ENCODE peak calls at places on chromosomes 3 and 15, in five cellular contexts. U is H1, H is K562, X is HepG2, W is GM12878. Z is an unnamed sample.

GRCh38 chr15:23687143-23687470 is at the start of gene NDN:
- DNase-seq in W (no peak), U (no peak), H (peak; percentile 68), X (no peak), Z (no peak)

GRCh38 chr3:51388286-51389029 is 2.6 kb upstream of the RBM15B start:
- DNase-seq in U (no peak), H (no peak), X (peak; percentile 45), W (no peak), Z (peak; percentile 26)

GRCh38 chr3:118478706-118479276 is 555.9 kb downstream of the IGSF11 start:
- DNase-seq in U (peak; percentile 44), H (no peak), X (no peak), W (no peak), Z (no peak)

GRCh38 chr15:46366360-46367007 is 731.7 kb downstream of the SQOR start:
- DNase-seq in H (no peak), X (no peak), W (no peak), U (no peak), Z (no peak)

GRCh38 chr15:72285402-72285801 is 13.0 kb upstream of the PARP6 start:
- DNase-seq in X (no peak), U (peak; percentile 19), H (no peak), W (no peak), Z (no peak)

GRCh38 chr3:116916836-116917235 is 207.3 kb downstream of the TUSC7 start:
- DNase-seq in U (no peak), X (no peak), W (no peak), H (no peak), Z (no peak)

GRCh38 chr3:55720614-55721013 is 233.5 kb upstream of the WNT5A start:
- DNase-seq in U (no peak), H (no peak), W (no peak), X (no peak), Z (no peak)

GRCh38 chr3:179027326-179027900 is 44.2 kb downstream of the ZMAT3 start:
- DNase-seq in W (no peak), U (no peak), X (no peak), H (no peak), Z (no peak)

GRCh38 chr3:29642393-29643033 is 361.6 kb downstream of the RBMS3 start:
- DNase-seq in H (no peak), X (no peak), W (no peak), U (no peak), Z (no peak)

GRCh38 chr15:57479005-57479404 is 102.7 kb downstream of the CGNL1 start:
- DNase-seq in H (no peak), W (no peak), U (no peak), X (no peak), Z (no peak)

GRCh38 chr3:41907330-41908073 is 54.4 kb downstream of the ULK4 start:
- DNase-seq in W (no peak), U (no peak), X (no peak), H (no peak), Z (no peak)

GRCh38 chr3:15859507-15860013 is 61.8 kb upstream of the ANKRD28 start:
- DNase-seq in H (peak; percentile 95), U (peak; percentile 50), W (no peak), X (peak; percentile 65), Z (peak; percentile 52)

GRCh38 chr3:179929091-179929529 is 107.6 kb downstream of the PEX5L start:
- DNase-seq in U (no peak), W (no peak), X (peak; percentile 35), H (peak; percentile 46), Z (peak; percentile 37)

GRCh38 chr3:127034195-127034989 is 51.5 kb downstream of the PLXNA1 start:
- DNase-seq in H (no peak), U (no peak), W (no peak), X (no peak), Z (no peak)

GRCh38 chr3:39541917-39542329 is 74.4 kb downstream of the MOBP start:
- DNase-seq in H (no peak), X (no peak), W (no peak), U (no peak), Z (peak; percentile 13)

GRCh38 chr3:188234172-188234571 is 80.2 kb downstream of the LPP start:
- DNase-seq in U (no peak), X (no peak), H (no peak), W (no peak), Z (no peak)

GRCh38 chr3:110697961-110698360 is 373.7 kb upstream of the NECTIN3 start:
- DNase-seq in H (no peak), U (no peak), W (no peak), X (no peak), Z (no peak)

GRCh38 chr3:189458536-189458935 is 172.7 kb upstream of the TP63 start:
- DNase-seq in U (no peak), H (no peak), W (no peak), X (no peak), Z (no peak)

GRCh38 chr3:169501777-169502320 is 161.7 kb downstream of the MECOM start:
- DNase-seq in H (no peak), X (no peak), U (no peak), W (no peak), Z (no peak)

GRCh38 chr3:154745925-154746324 is 315.9 kb upstream of the GPR149 start:
- DNase-seq in X (no peak), W (no peak), H (no peak), U (no peak), Z (no peak)

GRCh38 chr15:66276546-66276945 is 16.8 kb upstream of the DIS3L start:
- DNase-seq in X (no peak), U (no peak), H (no peak), W (no peak), Z (no peak)

GRCh38 chr3:38471260-38471857 is 17.7 kb downstream of the ACVR2B start:
- DNase-seq in H (no peak), W (no peak), U (no peak), X (peak; percentile 58), Z (no peak)

GRCh38 chr3:14319654-14320182 is 82.7 kb upstream of the SLC6A6 start:
- DNase-seq in X (peak; percentile 80), W (peak; percentile 72), H (peak; percentile 91), U (peak; percentile 47), Z (peak; percentile 77)

GRCh38 chr3:192060160-192060783 is 599.3 kb downstream of the PYDC2 start:
- DNase-seq in W (no peak), U (no peak), X (no peak), H (no peak), Z (no peak)

GRCh38 chr15:77988386-77989301 is 88.9 kb downstream of the TBC1D2B start:
- DNase-seq in H (no peak), X (no peak), W (no peak), U (no peak), Z (no peak)

GRCh38 chr3:99128740-99129505 is 227.4 kb upstream of the DCBLD2 start:
- DNase-seq in W (no peak), U (no peak), H (no peak), X (no peak), Z (peak; percentile 79)

GRCh38 chr15:92668086-92668485 is 12.5 kb upstream of the FAM174B start:
- DNase-seq in H (no peak), W (no peak), U (no peak), X (no peak), Z (no peak)

GRCh38 chr15:92669432-92669831 is 13.9 kb upstream of the FAM174B start:
- DNase-seq in H (no peak), W (no peak), X (no peak), U (no peak), Z (no peak)

GRCh38 chr15:92666780-92667179 is 11.2 kb upstream of the FAM174B start:
- DNase-seq in X (no peak), W (no peak), U (no peak), H (no peak), Z (no peak)

GRCh38 chr15:92667291-92667904 is 11.8 kb upstream of the FAM174B start:
- DNase-seq in W (no peak), U (no peak), H (no peak), X (peak; percentile 46), Z (no peak)

DNA sequence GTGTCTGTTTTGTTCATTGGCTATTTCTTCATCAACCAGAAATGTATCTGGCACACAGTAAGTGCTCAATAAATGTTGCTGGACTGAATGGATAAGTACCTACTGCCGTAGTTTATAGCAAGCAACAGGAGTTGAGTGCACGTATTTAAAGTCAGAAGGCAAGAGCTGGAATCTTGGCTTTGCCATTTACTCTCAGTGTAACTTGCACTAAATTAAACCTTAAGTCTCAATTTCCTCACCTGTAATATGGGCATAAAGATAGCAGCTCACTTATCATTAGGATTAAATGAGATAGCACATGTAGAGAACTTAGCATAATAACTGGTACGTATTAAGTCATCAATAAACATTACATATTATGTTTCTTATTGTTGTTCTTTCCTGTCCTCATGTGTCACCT is 13.0 kb upstream of the FAM174B start:
- DNase-seq in H (no peak), W (no peak), U (no peak), X (no peak), Z (no peak)
- TF ChIP-seq SRF in H (no peak), W (no peak), U (no peak), X (no peak), Z (no peak)

DNA sequence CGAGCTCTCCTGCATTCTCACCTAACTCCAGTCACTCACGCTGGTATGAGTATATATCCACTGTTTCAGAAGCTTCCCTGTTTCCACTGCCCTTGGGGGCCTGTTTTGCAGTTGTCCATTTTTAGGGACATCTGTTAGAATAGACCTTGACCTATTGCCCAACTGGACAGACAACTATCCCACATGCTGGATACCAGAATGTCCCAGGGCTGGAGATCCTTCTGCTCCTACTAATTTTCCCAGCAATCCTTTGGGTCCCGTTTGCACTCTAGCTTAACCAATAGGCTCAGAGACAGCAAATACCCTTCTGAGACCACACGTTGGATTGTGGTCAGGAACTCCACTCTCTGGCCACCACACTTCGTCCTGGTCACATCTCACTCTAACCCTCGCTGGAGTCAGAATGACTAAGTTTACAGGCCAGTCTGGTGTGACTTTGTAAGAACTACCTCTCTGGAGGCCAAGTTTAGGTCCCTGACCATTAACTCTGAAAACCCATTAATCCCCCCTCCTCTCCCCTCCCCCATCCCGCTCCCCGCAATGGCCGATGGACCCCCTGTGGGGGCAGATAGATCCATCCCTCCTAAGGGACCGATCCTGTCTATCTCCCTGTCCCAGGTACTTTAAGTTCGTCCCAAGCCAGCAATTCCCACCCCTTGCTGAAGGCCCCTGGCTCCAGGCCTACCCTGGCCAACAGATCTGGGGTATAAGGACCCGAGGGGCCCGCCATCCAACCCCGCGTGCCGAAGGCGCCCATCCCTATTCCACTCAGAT is 35.5 kb downstream of the HMCES start:
- DNase-seq in W (no peak), X (peak; percentile 85), U (no peak), H (peak; percentile 14), Z (no peak)
- H3K4me3 ChIP-seq in W (peak overlapping the region; percentile 88), X (peak overlapping the region; percentile 95), U (peak overlapping the region; percentile 96), H (peak overlapping the region; percentile 78), Z (peak overlapping the region; percentile 85)

DNA sequence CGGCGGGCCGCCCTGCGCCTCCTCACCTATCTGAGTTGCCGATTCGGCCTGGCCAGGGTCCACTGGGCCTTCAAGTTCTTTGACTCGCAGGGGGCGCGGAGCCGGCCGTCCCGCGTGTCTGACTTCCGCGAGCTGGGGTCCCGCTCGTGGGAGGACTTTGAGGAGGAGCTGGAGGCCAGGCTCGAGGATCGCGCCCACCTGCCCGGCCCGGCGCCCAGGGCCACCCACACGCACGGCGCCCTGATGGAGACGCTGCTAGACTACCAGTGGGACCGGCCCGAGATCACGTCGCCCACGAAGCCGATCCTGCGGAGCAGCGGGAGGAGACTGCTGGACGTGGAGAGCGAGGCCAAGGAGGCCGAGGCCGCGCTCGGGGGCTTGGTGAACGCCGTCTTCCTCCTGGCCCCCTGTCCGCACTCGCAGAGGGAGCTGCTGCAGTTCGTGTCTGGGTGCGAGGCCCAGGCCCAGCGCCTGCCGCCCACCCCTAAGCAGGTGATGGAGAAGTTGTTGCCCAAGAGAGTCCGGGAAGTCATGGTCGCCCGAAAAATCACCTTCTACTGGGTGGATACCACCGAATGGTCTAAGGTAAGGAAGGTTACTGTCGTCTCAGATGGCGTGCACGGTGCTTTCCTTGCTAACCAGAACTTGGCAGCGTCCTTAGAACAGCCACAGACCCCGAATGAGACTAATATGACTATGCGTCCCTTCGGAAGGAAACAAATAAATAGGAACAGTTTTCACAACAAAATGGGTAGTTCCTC is 567 bp downstream of the TICRR start:
- DNase-seq in X (no peak), H (no peak), W (no peak), U (no peak), Z (no peak)
- TF ChIP-seq SRF in X (no peak), H (no peak), W (no peak), U (no peak), Z (no peak)

GRCh38 chr3:123880998-123881561 is 3.1 kb downstream of the MYLK start:
- DNase-seq in W (no peak), X (peak; percentile 40), U (no peak), H (no peak), Z (peak; percentile 15)
- H3K4me3 ChIP-seq in W (no peak overlapping the region), X (no peak overlapping the region), U (no peak overlapping the region), H (no peak overlapping the region), Z (no peak overlapping the region)

Z was measured in HCT116.